ENCODE peak calls at places on chromosomes 2 and 18, in four cellular contexts. R is HCEC 1CT, Z is EH, E is trophoblast cell. D is an unnamed sample.

GRCh38 chr2:45180784-45181183 is 171.5 kb upstream of the SIX2 start:
- DNase-seq in R (no peak), Z (peak), E (no peak), D (no peak)

GRCh38 chr18:43277164-43277600 is at the start of gene SYT4:
- DNase-seq in R (peak), Z (peak), E (peak), D (peak)

GRCh38 chr18:13562494-13563029 is 163.8 kb downstream of the FAM210A start:
- DNase-seq in R (no peak), Z (no peak), E (peak), D (no peak)

GRCh38 chr2:189835855-189836558 is 51.8 kb downstream of the PMS1 start:
- DNase-seq in R (no peak), Z (no peak), E (no peak), D (no peak)

GRCh38 chr2:42156756-42157155 is 12.4 kb upstream of the EML4 start:
- DNase-seq in R (no peak), Z (no peak), E (no peak), D (no peak)

GRCh38 chr2:78992807-78993517 is 32.5 kb upstream of the REG3G start:
- DNase-seq in R (no peak), Z (no peak), E (no peak), D (no peak)

GRCh38 chr2:105510761-105511669 is 112.2 kb upstream of the FHL2 start:
- DNase-seq in R (peak), Z (peak), E (peak), D (peak)

GRCh38 chr2:14903709-14904374 is 271.3 kb downstream of the LRATD1 start:
- DNase-seq in R (peak), Z (no peak), E (peak), D (no peak)

GRCh38 chr18:37502036-37502435 is 63.6 kb downstream of the CELF4 start:
- DNase-seq in R (no peak), Z (no peak), E (no peak), D (no peak)

GRCh38 chr2:23745726-23746105 is 181.2 kb downstream of the ATAD2B start:
- DNase-seq in R (peak), Z (peak), E (no peak), D (no peak)

GRCh38 chr2:231250146-231250545 is 51.7 kb downstream of the ARMC9 start:
- DNase-seq in R (no peak), Z (peak), E (no peak), D (peak)